ENCODE peak calls at places on chromosomes 5 and 9, in eight cellular contexts. A, C, S, F, R, Z, W and I are unnamed samples.
A peak's percentile ranks its signal among the peaks of the same experiment; 100 is the strongest.

GRCh38 chr9:131657890-131658752 is 81.8 kb downstream of the RAPGEF1 start:
- DNase-seq in A (peak; percentile 82), C (no peak), S (no peak), F (no peak), R (no peak), Z (peak; percentile 95), W (no peak), I (no peak)

GRCh38 chr5:136053336-136054121 is 24.7 kb downstream of the TGFBI start:
- DNase-seq in A (peak; percentile 96), C (no peak), S (no peak), F (no peak), R (no peak), Z (peak; percentile 97), W (no peak), I (no peak)

GRCh38 chr5:142324377-142324870 is 397 bp downstream of the SPRY4 start:
- DNase-seq in A (no peak), C (peak; percentile 12), S (no peak), F (peak; percentile 15), R (no peak), Z (no peak), W (no peak), I (no peak)

GRCh38 chr5:53211799-53212198 is 102.2 kb upstream of the MOCS2 start:
- DNase-seq in A (peak; percentile 20), C (no peak), S (no peak), F (no peak), R (no peak), Z (peak; percentile 85), W (no peak), I (no peak)

GRCh38 chr9:105993051-105993854 is 298.9 kb downstream of the TMEM38B start:
- DNase-seq in A (no peak), C (no peak), S (no peak), F (no peak), R (no peak), Z (no peak), W (no peak), I (no peak)

GRCh38 chr5:83375049-83375710 is 96.4 kb upstream of the VCAN start:
- DNase-seq in A (no peak), C (no peak), S (no peak), F (no peak), R (no peak), Z (peak; percentile 10), W (no peak), I (no peak)

GRCh38 chr9:131813116-131813515 is 73.2 kb upstream of the RAPGEF1 start:
- DNase-seq in A (no peak), C (no peak), S (no peak), F (no peak), R (no peak), Z (peak; percentile 61), W (no peak), I (no peak)

GRCh38 chr9:36637491-36638270 is 65.0 kb downstream of the MELK start:
- DNase-seq in A (no peak), C (no peak), S (no peak), F (no peak), R (no peak), Z (no peak), W (no peak), I (no peak)

GRCh38 chr5:179495906-179496455 is 54.4 kb upstream of the RUFY1 start:
- DNase-seq in A (no peak), C (no peak), S (no peak), F (no peak), R (no peak), Z (no peak), W (no peak), I (no peak)

GRCh38 chr5:68478306-68479091 is 262.9 kb downstream of the PIK3R1 start:
- DNase-seq in A (no peak), C (no peak), S (no peak), F (no peak), R (no peak), Z (peak; percentile 28), W (no peak), I (no peak)

GRCh38 chr5:132365213-132365612 is 4.3 kb upstream of the SLC22A5 start:
- DNase-seq in A (peak; percentile 86), C (no peak), S (no peak), F (no peak), R (no peak), Z (peak; percentile 74), W (no peak), I (no peak)

GRCh38 chr5:43635374-43635773 is 32.4 kb downstream of the NNT start:
- DNase-seq in A (no peak), C (no peak), S (no peak), F (no peak), R (no peak), Z (peak; percentile 52), W (no peak), I (no peak)

GRCh38 chr9:91771027-91771426 is 179.0 kb downstream of the ROR2 start:
- DNase-seq in A (peak; percentile 83), C (no peak), S (no peak), F (no peak), R (no peak), Z (peak; percentile 96), W (no peak), I (no peak)

GRCh38 chr9:120886490-120886967 is 9.5 kb upstream of the PHF19 start:
- DNase-seq in A (no peak), C (no peak), S (no peak), F (no peak), R (no peak), Z (peak; percentile 78), W (no peak), I (no peak)

GRCh38 chr9:95757026-95757425 is 118.5 kb upstream of the ERCC6L2 start:
- DNase-seq in A (no peak), C (no peak), S (no peak), F (no peak), R (no peak), Z (peak; percentile 78), W (no peak), I (no peak)

GRCh38 chr9:12775373-12775962 is 648 bp downstream of the LURAP1L start:
- DNase-seq in A (no peak), C (no peak), S (no peak), F (no peak), R (no peak), Z (no peak), W (peak; percentile 14), I (no peak)

GRCh38 chr9:1005043-1005667 is 28.7 kb downstream of the DMRT3 start:
- DNase-seq in A (peak; percentile 17), C (no peak), S (no peak), F (no peak), R (no peak), Z (peak; percentile 47), W (peak; percentile 18), I (no peak)

GRCh38 chr5:176364765-176365662 is at the start of gene ARL10:
- DNase-seq in A (no peak), C (no peak), S (peak; percentile 37), F (peak; percentile 40), R (peak; percentile 44), Z (peak; percentile 20), W (peak; percentile 42), I (peak; percentile 68)

GRCh38 chr9:38153152-38153909 is 84.3 kb upstream of the SHB start:
- DNase-seq in A (no peak), C (no peak), S (no peak), F (no peak), R (no peak), Z (no peak), W (no peak), I (no peak)

GRCh38 chr9:38652486-38652885 is 32.1 kb upstream of the ANKRD18A start:
- DNase-seq in A (no peak), C (no peak), S (no peak), F (no peak), R (no peak), Z (no peak), W (no peak), I (no peak)

GRCh38 chr9:36101916-36102741 is 34.4 kb upstream of the GLIPR2 start:
- DNase-seq in A (peak; percentile 99), C (no peak), S (no peak), F (no peak), R (no peak), Z (peak; percentile 100), W (no peak), I (no peak)

GRCh38 chr5:134131165-134131564 is 16.7 kb downstream of the TCF7 start:
- DNase-seq in A (no peak), C (no peak), S (no peak), F (no peak), R (no peak), Z (no peak), W (no peak), I (peak; percentile 41)

GRCh38 chr5:17694922-17695321 is 60.7 kb downstream of the TAF11L14 start:
- DNase-seq in A (no peak), C (no peak), S (no peak), F (no peak), R (no peak), Z (no peak), W (no peak), I (no peak)